ENCODE peak calls at places on chromosomes 4 and X, in seven cellular contexts. T is psoas muscle; E is OCI-LY7; M is naive thymus-derived CD4-positive, alpha-beta T cell; B is GM23248; H is CD8-positive, alpha-beta T cell; A is endothelial cell of umbilical vein. X is an unnamed sample. For H3K4me1, the result is how much of the 10 kb centered on the place peaks cover.

GRCh38 chrX:66030505-66031317 is 9.2 kb downstream of the VSIG4 start:
- DNase-seq in T (no peak), E (peak), M (peak), B (peak), H (no peak), A (peak), X (no peak)

GRCh38 chrX:150366951-150367545 is 3.9 kb downstream of the MAMLD1 start:
- DNase-seq in T (no peak), E (no peak), M (no peak), B (peak), H (no peak), A (no peak), X (no peak)

GRCh38 chrX:41553688-41554087 is 106.5 kb downstream of the NYX start:
- DNase-seq in T (no peak), E (no peak), M (no peak), B (peak), H (no peak), A (peak), X (no peak)

GRCh38 chr4:7651461-7651921 is 216.8 kb upstream of the PSAPL1 start:
- DNase-seq in T (peak), E (no peak), M (no peak), B (peak), H (no peak), A (no peak), X (no peak)

GRCh38 chr4:84324850-84325249 is 174.2 kb downstream of the NKX6-1 start:
- DNase-seq in T (peak), E (no peak), M (no peak), B (no peak), H (no peak), A (no peak), X (peak)

GRCh38 chr4:136103616-136104015 is 1428.7 kb downstream of the PCDH18 start:
- DNase-seq in T (no peak), E (no peak), M (no peak), B (no peak), H (no peak), A (no peak), X (no peak)

GRCh38 chrX:30973784-30974427 is 84.9 kb upstream of the TAB3 start:
- DNase-seq in T (no peak), E (no peak), M (no peak), B (no peak), H (no peak), A (no peak), X (no peak)

GRCh38 chrX:3757510-3758025 is 44.1 kb upstream of the PRKX start:
- DNase-seq in T (no peak), E (no peak), M (no peak), B (no peak), H (no peak), A (no peak), X (no peak)

GRCh38 chr4:15784959-15785634 is 7.0 kb downstream of the CD38 start:
- DNase-seq in T (no peak), E (peak), M (no peak), B (no peak), H (no peak), A (no peak), X (no peak)

GRCh38 chr4:64784125-64784524 is 374.9 kb upstream of the TECRL start:
- DNase-seq in T (no peak), E (no peak), M (no peak), B (peak), H (no peak), A (peak), X (no peak)

GRCh38 chr4:182143086-182143821 is 99.9 kb upstream of the TENM3 start:
- DNase-seq in T (peak), E (no peak), M (no peak), B (peak), H (no peak), A (no peak), X (no peak)

GRCh38 chr4:153220709-153221367 is 16.6 kb downstream of the TRIM2 start:
- DNase-seq in T (no peak), E (no peak), M (no peak), B (peak), H (no peak), A (no peak), X (no peak)

GRCh38 chr4:36551697-36552214 is 270.3 kb downstream of the DTHD1 start:
- DNase-seq in T (no peak), E (no peak), M (no peak), B (no peak), H (no peak), A (no peak), X (no peak)

GRCh38 chr4:21470531-21470930 is 478.0 kb downstream of the KCNIP4 start:
- DNase-seq in T (no peak), E (no peak), M (no peak), B (peak), H (no peak), A (peak), X (no peak)

GRCh38 chr4:124079174-124079780 is 633.3 kb downstream of the ANKRD50 start:
- DNase-seq in T (no peak), E (no peak), M (no peak), B (peak), H (no peak), A (no peak), X (no peak)

GRCh38 chr4:121998024-121998423 is 46.2 kb upstream of the TRPC3 start:
- DNase-seq in T (no peak), E (peak), M (no peak), B (no peak), H (no peak), A (no peak), X (no peak)

GRCh38 chr4:147736458-147736857 is 4.6 kb downstream of the ARHGAP10 start:
- DNase-seq in T (no peak), E (no peak), M (no peak), B (peak), H (no peak), A (peak), X (no peak)

GRCh38 chrX:103817502-103817901 is 14.6 kb downstream of the RAB9B start:
- DNase-seq in T (no peak), E (peak), M (peak), B (peak), H (no peak), A (peak), X (no peak)

GRCh38 chr4:70544279-70544870 is 26.0 kb downstream of the AMTN start:
- DNase-seq in T (no peak), E (peak), M (no peak), B (peak), H (no peak), A (peak), X (no peak)

GRCh38 chr4:3759236-3759635 is 6.9 kb upstream of the ADRA2C start:
- DNase-seq in T (no peak), E (no peak), M (no peak), B (peak), H (no peak), A (no peak), X (no peak)

GRCh38 chr4:10164877-10165283 is 48.3 kb upstream of the WDR1 start:
- DNase-seq in T (peak), E (no peak), M (no peak), B (peak), H (no peak), A (peak), X (no peak)

GRCh38 chrX:138709886-138710285 is 1.6 kb downstream of the FGF13 start:
- DNase-seq in T (no peak), E (no peak), M (no peak), B (no peak), H (no peak), A (no peak), X (no peak)

GRCh38 chrX:9285342-9285771 is 179.5 kb upstream of the TBL1X start:
- DNase-seq in T (no peak), E (no peak), M (no peak), B (no peak), H (peak), A (peak), X (no peak)

GRCh38 chr4:30719363-30720020 is 677 bp upstream of the PCDH7 start:
- DNase-seq in T (peak), E (no peak), M (no peak), B (peak), H (no peak), A (peak), X (peak)

GRCh38 chr4:30720656-30721352 is 635 bp downstream of the PCDH7 start:
- DNase-seq in T (peak), E (no peak), M (no peak), B (peak), H (no peak), A (peak), X (peak)

GRCh38 chr4:30718889-30719252 is 1.3 kb upstream of the PCDH7 start:
- DNase-seq in T (no peak), E (no peak), M (no peak), B (peak), H (no peak), A (peak), X (no peak)

GRCh38 chr4:30721353-30722091 is 1.4 kb downstream of the PCDH7 start:
- DNase-seq in T (peak), E (no peak), M (no peak), B (peak), H (no peak), A (peak), X (peak)

DNA sequence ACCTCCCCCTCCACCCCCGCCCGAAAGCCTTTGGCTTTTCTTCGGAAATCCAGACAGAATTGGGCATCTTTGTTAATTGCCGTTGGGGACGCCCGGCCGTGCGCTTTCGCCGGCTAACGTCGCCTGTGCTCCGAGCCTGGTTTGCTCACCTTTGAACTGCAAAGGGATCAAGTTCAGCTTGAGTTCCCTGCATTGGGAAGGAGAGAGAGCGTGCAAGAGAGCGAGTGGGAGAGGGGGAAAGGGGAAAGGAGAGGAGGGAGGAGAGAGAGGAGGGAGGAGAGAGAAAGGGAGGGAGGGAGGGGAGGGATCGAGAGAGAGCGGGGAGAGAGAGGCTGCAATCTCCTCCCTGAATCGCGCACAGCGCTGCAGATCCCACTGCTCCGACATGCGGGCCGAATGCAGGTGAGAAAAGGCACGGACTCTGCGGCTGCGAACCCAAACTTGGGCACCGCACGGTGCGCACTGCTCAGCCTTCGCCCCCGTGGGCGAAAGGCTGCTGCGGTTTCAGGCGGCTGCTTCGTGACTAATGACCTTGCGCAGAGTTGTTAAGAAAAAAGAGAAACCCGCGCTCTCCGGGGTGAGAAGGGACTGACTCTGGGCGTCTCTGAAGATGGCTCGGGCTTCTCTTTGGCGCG is at the start of gene PCDH7:
- DNase-seq in T (no peak), E (no peak), M (no peak), B (peak), H (no peak), A (peak), X (peak)
- H3K4me1 ChIP-seq in T (under half), E (under half), M (under half), B (under half), H (under half), A (under half), X (under half)

DNA sequence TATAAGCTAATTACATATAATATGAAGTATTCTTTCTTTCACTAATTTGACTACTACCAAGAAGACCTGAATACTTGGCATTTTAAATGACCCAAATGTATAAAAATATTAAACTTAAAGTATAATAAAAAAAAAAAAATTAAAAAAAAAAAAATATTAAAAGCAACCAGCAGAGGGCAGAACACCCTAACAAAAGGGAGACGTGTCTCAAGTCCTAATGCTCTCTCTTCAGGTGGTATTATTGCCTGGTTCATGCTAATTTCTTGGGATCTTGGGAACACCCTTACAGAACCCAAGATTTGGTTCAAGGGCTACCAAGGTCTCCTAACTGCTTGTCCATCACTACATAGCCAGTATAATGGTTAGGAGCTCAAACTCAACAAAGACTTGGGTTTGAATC is 754.8 kb downstream of the RAB28 start:
- DNase-seq in T (no peak), E (peak), M (no peak), B (peak), H (no peak), A (peak), X (no peak)
- H3K4me1 ChIP-seq in T (under half), E (under half), M (under half), B (under half), H (under half), A (under half), X (under half)

GRCh38 chr4:37664696-37665095 is 21.5 kb downstream of the RELL1 start:
- DNase-seq in T (no peak), E (no peak), M (no peak), B (no peak), H (no peak), A (no peak), X (no peak)
- H3K4me1 ChIP-seq in T (half or more), E (under half), M (under half), B (under half), H (under half), A (half or more), X (under half)

GRCh38 chrX:53284684-53285447 is 3.5 kb upstream of the IQSEC2 start:
- DNase-seq in T (peak), E (peak), M (peak), B (peak), H (peak), A (peak), X (no peak)

GRCh38 chrX:53282313-53282712 is 929 bp upstream of the IQSEC2 start:
- DNase-seq in T (no peak), E (no peak), M (no peak), B (no peak), H (no peak), A (no peak), X (no peak)

GRCh38 chrX:53283567-53283966 is 2.2 kb upstream of the IQSEC2 start:
- DNase-seq in T (no peak), E (no peak), M (no peak), B (no peak), H (no peak), A (no peak), X (no peak)

GRCh38 chrX:53281321-53281822 is at the start of gene IQSEC2:
- DNase-seq in T (peak), E (no peak), M (no peak), B (peak), H (no peak), A (peak), X (peak)

GRCh38 chrX:53283099-53283498 is 1.7 kb upstream of the IQSEC2 start:
- DNase-seq in T (no peak), E (no peak), M (no peak), B (no peak), H (no peak), A (no peak), X (no peak)
- H3K4me1 ChIP-seq in T (under half), E (under half), M (under half), B (under half), H (under half), A (under half), X (under half)

DNA sequence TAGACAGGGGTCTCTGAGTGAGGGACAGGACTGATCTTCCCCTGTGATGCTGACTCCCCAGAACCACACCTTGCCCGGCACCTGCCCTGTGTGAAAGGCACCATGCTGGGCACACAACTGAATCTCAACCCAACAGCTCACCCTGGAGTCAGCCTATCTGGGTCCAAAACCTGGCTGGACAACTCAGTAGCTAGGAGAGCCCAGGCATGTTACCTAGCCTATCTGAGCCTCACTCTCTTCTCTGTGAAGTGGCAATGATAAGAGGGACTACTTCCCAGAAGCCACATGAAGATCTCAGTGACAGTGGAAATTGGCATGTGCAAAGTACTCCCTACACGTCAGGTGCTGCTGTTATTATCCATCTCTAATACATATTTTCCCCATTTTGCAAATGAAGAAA is 44.8 kb upstream of the PPP2R2C start:
- DNase-seq in T (no peak), E (no peak), M (no peak), B (no peak), H (no peak), A (no peak), X (no peak)
- H3K4me1 ChIP-seq in T (under half), E (under half), M (under half), B (under half), H (under half), A (under half), X (under half)

DNA sequence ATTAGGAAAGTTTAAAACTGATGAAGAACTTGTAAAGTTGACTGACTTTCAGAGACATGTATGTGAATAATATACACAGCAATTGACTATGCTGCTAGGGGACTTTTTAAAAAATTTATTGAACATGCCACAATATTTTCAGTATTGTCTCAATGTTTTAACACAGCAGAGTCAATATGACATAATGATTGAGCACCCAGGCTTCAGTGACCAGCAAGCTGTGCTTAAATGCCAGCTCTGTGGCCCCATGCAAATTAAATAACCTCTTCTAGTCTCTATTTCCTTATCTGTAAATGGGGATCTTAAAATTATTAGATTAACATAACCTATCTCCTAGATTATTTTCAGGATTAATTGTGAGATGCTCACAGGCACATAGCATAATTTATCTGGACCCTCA is 56.8 kb upstream of the TXK start:
- DNase-seq in T (no peak), E (no peak), M (no peak), B (no peak), H (no peak), A (no peak), X (no peak)
- H3K4me1 ChIP-seq in T (under half), E (under half), M (under half), B (under half), H (under half), A (under half), X (under half)

GRCh38 chr4:28827866-28828265 is 1892.3 kb upstream of the PCDH7 start:
- DNase-seq in T (no peak), E (no peak), M (no peak), B (no peak), H (no peak), A (no peak), X (no peak)
- H3K4me1 ChIP-seq in T (under half), E (under half), M (under half), B (under half), H (under half), A (under half), X (under half)

DNA sequence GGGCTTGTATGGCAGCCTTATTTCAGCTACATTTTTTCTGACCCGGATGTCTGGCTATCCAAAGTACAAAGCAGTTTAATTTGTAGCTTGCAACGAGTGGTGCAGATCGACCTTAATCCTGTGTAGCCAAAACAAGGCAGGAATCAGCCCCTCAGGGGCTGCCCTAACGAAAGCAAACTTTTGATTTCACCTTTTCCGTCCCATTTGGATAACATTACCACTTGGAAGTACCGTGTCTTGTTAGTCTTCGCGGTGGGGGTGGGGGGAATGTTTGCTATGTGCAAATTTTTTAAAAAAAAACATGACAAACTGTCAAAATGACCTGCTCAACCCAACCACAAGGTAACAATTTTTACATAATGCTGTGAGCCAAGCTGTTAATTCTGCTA is 766 bp upstream of the DNAJB14 start:
- DNase-seq in T (no peak), E (no peak), M (no peak), B (peak), H (no peak), A (peak), X (no peak)
- H3K4me1 ChIP-seq in T (under half), E (under half), M (half or more), B (under half), H (half or more), A (under half), X (half or more)

X was measured in left lung.